ENCODE peak calls at places on chromosomes 4 and X, in five cellular contexts. L, C, O, Y and D are unnamed samples.
A peak's percentile ranks its signal among the peaks of the same experiment; 100 is the strongest.

GRCh38 chr4:71212216-71212615 is 126.6 kb upstream of the SLC4A4 start:
- ATAC-seq in L (peak; percentile 20), C (peak; percentile 60), O (no peak), Y (no peak), D (no peak)

GRCh38 chr4:99921174-99921573 is 25.2 kb downstream of the DNAJB14 start:
- ATAC-seq in L (no peak), C (no peak), O (no peak), Y (peak; percentile 54), D (no peak)

GRCh38 chrX:153380691-153381090 is 20.5 kb downstream of the PNMA6E start:
- ATAC-seq in L (no peak), C (peak; percentile 42), O (no peak), Y (no peak), D (no peak)

GRCh38 chrX:150607200-150607599 is 38.8 kb downstream of the MTM1 start:
- ATAC-seq in L (no peak), C (no peak), O (no peak), Y (no peak), D (no peak)

GRCh38 chr4:95547708-95548471 is 883 bp downstream of the UNC5C start:
- ATAC-seq in L (no peak), C (peak; percentile 19), O (no peak), Y (peak; percentile 16), D (no peak)

GRCh38 chrX:129983575-129984131 is 1.2 kb downstream of the BCORL1 start:
- ATAC-seq in L (no peak), C (no peak), O (no peak), Y (no peak), D (no peak)

GRCh38 chr4:118799235-118799932 is 36.5 kb downstream of the SEC24D start:
- ATAC-seq in L (no peak), C (no peak), O (no peak), Y (no peak), D (no peak)

GRCh38 chr4:87128006-87128705 is 92.3 kb downstream of the KLHL8 start:
- ATAC-seq in L (no peak), C (no peak), O (no peak), Y (no peak), D (no peak)

GRCh38 chr4:114146947-114147618 is 167.6 kb upstream of the ARSJ start:
- ATAC-seq in L (no peak), C (no peak), O (no peak), Y (no peak), D (no peak)

GRCh38 chr4:181219783-181220416 is 1023.3 kb upstream of the TENM3 start:
- ATAC-seq in L (no peak), C (no peak), O (no peak), Y (no peak), D (no peak)

GRCh38 chr4:85658766-85659439 is 184.0 kb downstream of the ARHGAP24 start:
- ATAC-seq in L (no peak), C (peak; percentile 70), O (no peak), Y (no peak), D (no peak)

GRCh38 chr4:86940176-86940575 is 5.4 kb downstream of the AFF1 start:
- ATAC-seq in L (no peak), C (no peak), O (no peak), Y (no peak), D (no peak)

GRCh38 chr4:109079177-109079576 is 223.3 kb downstream of the COL25A1 start:
- ATAC-seq in L (no peak), C (no peak), O (no peak), Y (no peak), D (no peak)

GRCh38 chr4:183035726-183036415 is 63.2 kb upstream of the WWC2 start:
- ATAC-seq in L (no peak), C (no peak), O (no peak), Y (no peak), D (no peak)

GRCh38 chrX:153406011-153406410 is 4.9 kb upstream of the PNMA6E start:
- ATAC-seq in L (no peak), C (no peak), O (no peak), Y (no peak), D (no peak)

GRCh38 chrX:38612281-38612680 is 50.9 kb downstream of the TSPAN7 start:
- ATAC-seq in L (no peak), C (no peak), O (no peak), Y (no peak), D (no peak)

GRCh38 chrX:153884136-153885076 is 1.6 kb downstream of the L1CAM start:
- ATAC-seq in L (no peak), C (no peak), O (no peak), Y (peak; percentile 45), D (peak; percentile 14)

GRCh38 chr4:53889335-53890084 is 174.9 kb downstream of the CHIC2 start:
- ATAC-seq in L (no peak), C (no peak), O (no peak), Y (no peak), D (no peak)

GRCh38 chr4:56671373-56671772 is 9.7 kb downstream of the HOPX start:
- ATAC-seq in L (no peak), C (no peak), O (no peak), Y (no peak), D (no peak)

GRCh38 chr4:23759066-23759465 is 130.8 kb downstream of the PPARGC1A start:
- ATAC-seq in L (no peak), C (peak; percentile 88), O (no peak), Y (no peak), D (no peak)